ENCODE peak calls at places on chromosomes 6 and 20, in ten cellular contexts. R, O, F, U, Q, S, H, E, M and A are unnamed samples.

GRCh38 chr20:6665621-6666345 is 101.7 kb upstream of the BMP2 start:
- DNase-seq in S (peak; percentile 55), O (no peak), M (no peak), F (peak; percentile 23), H (no peak), U (no peak), Q (no peak), R (no peak), E (no peak), A (no peak)

GRCh38 chr6:121504227-121504626 is 68.8 kb downstream of the GJA1 start:
- DNase-seq in S (no peak), H (no peak), E (no peak), M (no peak), O (no peak), U (no peak), Q (no peak), R (no peak), F (peak; percentile 93), A (no peak)

GRCh38 chr6:31626952-31627351 is 6.4 kb downstream of the PRRC2A start:
- DNase-seq in Q (no peak), F (no peak), E (no peak), H (no peak), U (no peak), O (no peak), M (no peak), R (no peak), S (no peak), A (no peak)

GRCh38 chr6:47057830-47058540 is 15.9 kb upstream of the ADGRF1 start:
- DNase-seq in U (no peak), S (no peak), Q (no peak), M (no peak), O (no peak), H (no peak), E (no peak), R (no peak), F (no peak), A (no peak)

GRCh38 chr6:149455028-149455732 is 29.6 kb downstream of the ZC3H12D start:
- DNase-seq in U (no peak), O (no peak), Q (no peak), H (no peak), R (no peak), F (no peak), E (no peak), S (no peak), M (no peak), A (no peak)

GRCh38 chr20:18428490-18429173 is 38.2 kb downstream of the DZANK1 start:
- DNase-seq in R (no peak), Q (no peak), S (no peak), M (no peak), O (no peak), E (no peak), U (no peak), F (no peak), H (no peak), A (peak; percentile 3)

GRCh38 chr6:14875678-14876063 is 370.2 kb upstream of the JARID2 start:
- DNase-seq in M (no peak), Q (no peak), E (no peak), O (peak; percentile 45), R (no peak), S (no peak), U (no peak), H (no peak), F (no peak), A (no peak)

GRCh38 chr20:46994341-46994740 is 99.7 kb downstream of the EYA2 start:
- DNase-seq in H (no peak), F (no peak), S (no peak), R (no peak), E (peak; percentile 60), O (peak; percentile 58), Q (peak; percentile 61), M (no peak), U (no peak), A (no peak)

GRCh38 chr20:51335329-51335841 is 207.1 kb downstream of the NFATC2 start:
- DNase-seq in E (no peak), F (peak; percentile 99), S (no peak), O (no peak), M (no peak), H (no peak), R (no peak), Q (peak; percentile 19), U (no peak), A (no peak)

GRCh38 chr6:3523288-3523670 is 66.4 kb upstream of the SLC22A23 start:
- DNase-seq in S (no peak), M (no peak), H (no peak), U (no peak), F (no peak), O (no peak), Q (no peak), R (no peak), E (peak; percentile 62), A (no peak)

GRCh38 chr6:47934023-47934422 is 152.2 kb downstream of the OPN5 start:
- DNase-seq in M (no peak), S (no peak), O (no peak), Q (no peak), H (no peak), R (no peak), U (no peak), F (no peak), E (no peak), A (no peak)

GRCh38 chr20:12171927-12172581 is 254.4 kb downstream of the BTBD3 start:
- DNase-seq in O (no peak), E (peak; percentile 52), M (no peak), U (no peak), Q (no peak), H (no peak), S (peak; percentile 26), R (no peak), F (peak; percentile 85), A (peak; percentile 15)

GRCh38 chr6:209432-210103 is 82.7 kb upstream of the DUSP22 start:
- DNase-seq in O (peak; percentile 56), Q (peak; percentile 56), E (no peak), F (no peak), H (no peak), R (no peak), U (no peak), S (no peak), M (no peak), A (no peak)

GRCh38 chr20:35135867-35136586 is 11.1 kb downstream of the EDEM2 start:
- DNase-seq in O (no peak), M (no peak), Q (no peak), H (no peak), U (no peak), F (peak; percentile 37), E (peak; percentile 39), S (no peak), R (peak; percentile 79), A (no peak)